ENCODE peak calls at places on chromosomes 3 and 15, in ten cellular contexts. R, P, I, F, W, V, L, N, Y and Z are unnamed samples.
A peak's percentile ranks its signal among the peaks of the same experiment; 100 is the strongest.

GRCh38 chr15:100849021-100849831 is 30.4 kb upstream of the ALDH1A3 start:
- DNase-seq in R (no peak), P (peak; percentile 7), I (peak; percentile 74), F (peak; percentile 79), W (no peak), V (peak; percentile 63), L (no peak), N (peak; percentile 74), Y (peak; percentile 41), Z (no peak)

GRCh38 chr3:25454411-25454927 is 26.4 kb downstream of the RARB start:
- DNase-seq in R (no peak), P (no peak), I (no peak), F (no peak), W (peak; percentile 57), V (no peak), L (no peak), N (no peak), Y (peak; percentile 82), Z (no peak)

GRCh38 chr15:31268108-31268501 is 58.5 kb upstream of the KLF13 start:
- DNase-seq in R (peak; percentile 16), P (no peak), I (peak; percentile 44), F (no peak), W (no peak), V (no peak), L (peak; percentile 84), N (no peak), Y (no peak), Z (no peak)

GRCh38 chr3:78809941-78810340 is 957.9 kb downstream of the ROBO1 start:
- DNase-seq in R (no peak), P (no peak), I (no peak), F (no peak), W (peak; percentile 67), V (peak; percentile 60), L (no peak), N (no peak), Y (no peak), Z (peak; percentile 62)

GRCh38 chr3:11603628-11604027 is 40.1 kb downstream of the VGLL4 start:
- DNase-seq in R (no peak), P (peak; percentile 97), I (peak; percentile 88), F (no peak), W (peak; percentile 86), V (peak; percentile 86), L (no peak), N (no peak), Y (peak; percentile 87), Z (peak; percentile 64)

GRCh38 chr3:39126532-39127071 is 19.1 kb downstream of the TTC21A start:
- DNase-seq in R (peak; percentile 68), P (peak; percentile 45), I (no peak), F (no peak), W (no peak), V (peak; percentile 75), L (peak; percentile 84), N (no peak), Y (peak; percentile 73), Z (no peak)

GRCh38 chr3:119746423-119746822 is 35.5 kb upstream of the NR1I2 start:
- DNase-seq in R (no peak), P (no peak), I (no peak), F (no peak), W (no peak), V (no peak), L (no peak), N (no peak), Y (no peak), Z (no peak)

GRCh38 chr3:179565496-179565895 is 2.8 kb downstream of the ACTL6A start:
- DNase-seq in R (no peak), P (no peak), I (no peak), F (no peak), W (no peak), V (no peak), L (no peak), N (no peak), Y (no peak), Z (no peak)

GRCh38 chr3:149473314-149473990 is 1.0 kb upstream of the TM4SF4 start:
- DNase-seq in R (no peak), P (peak; percentile 63), I (peak; percentile 78), F (peak; percentile 69), W (peak; percentile 70), V (peak; percentile 71), L (no peak), N (peak; percentile 74), Y (peak; percentile 81), Z (no peak)

GRCh38 chr3:66037986-66038369 is 740 bp downstream of the MAGI1 start:
- DNase-seq in R (no peak), P (no peak), I (peak; percentile 56), F (no peak), W (no peak), V (no peak), L (no peak), N (no peak), Y (no peak), Z (no peak)

GRCh38 chr3:71398157-71398836 is 185.2 kb downstream of the FOXP1 start:
- DNase-seq in R (no peak), P (no peak), I (no peak), F (no peak), W (no peak), V (no peak), L (no peak), N (no peak), Y (no peak), Z (no peak)

GRCh38 chr3:71395470-71395869 is 188.1 kb downstream of the FOXP1 start:
- DNase-seq in R (no peak), P (no peak), I (no peak), F (no peak), W (no peak), V (no peak), L (no peak), N (no peak), Y (no peak), Z (no peak)

GRCh38 chr3:71399478-71399877 is 184.1 kb downstream of the FOXP1 start:
- DNase-seq in R (no peak), P (no peak), I (no peak), F (no peak), W (no peak), V (no peak), L (no peak), N (no peak), Y (no peak), Z (no peak)

GRCh38 chr3:71395927-71396695 is 187.4 kb downstream of the FOXP1 start:
- DNase-seq in R (no peak), P (peak; percentile 65), I (no peak), F (no peak), W (peak; percentile 39), V (peak; percentile 83), L (no peak), N (no peak), Y (peak; percentile 87), Z (no peak)

DNA sequence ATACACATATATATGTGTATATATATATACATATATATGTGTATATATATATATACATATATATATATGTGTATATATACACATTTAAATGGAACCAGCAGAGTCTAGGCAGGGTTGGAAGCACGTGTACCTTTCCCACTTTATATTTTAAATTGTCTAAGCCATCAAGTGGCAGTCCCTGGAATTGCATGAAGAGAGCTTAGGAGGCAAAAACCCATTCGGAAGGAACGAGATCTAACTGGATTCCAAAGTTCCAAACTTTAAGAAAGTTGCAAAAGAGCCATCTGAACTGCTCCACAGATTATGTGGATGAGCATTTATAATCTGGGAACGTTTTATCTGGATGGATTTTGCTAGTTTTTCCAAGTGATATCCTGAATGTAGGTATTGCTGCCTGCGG is 186.5 kb downstream of the FOXP1 start:
- DNase-seq in R (no peak), P (no peak), I (no peak), F (no peak), W (no peak), V (peak; percentile 49), L (peak; percentile 18), N (peak; percentile 12), Y (peak; percentile 62), Z (no peak)
- TF ChIP-seq CTCF in R (peak; percentile 63), P (peak; percentile 68), I (peak; percentile 56), F (peak; percentile 44), W (peak; percentile 52), V (peak; percentile 63), L (peak; percentile 48), N (peak; percentile 35), Y (peak; percentile 66), Z (peak; percentile 61)

GRCh38 chr3:136351905-136352304 is 101.8 kb downstream of the PCCB start:
- DNase-seq in R (no peak), P (no peak), I (no peak), F (no peak), W (no peak), V (no peak), L (no peak), N (no peak), Y (peak; percentile 12), Z (no peak)
- TF ChIP-seq CTCF in R (peak; percentile 58), P (peak; percentile 7), I (no peak), F (peak; percentile 33), W (no peak), V (peak; percentile 21), L (no peak), N (no peak), Y (no peak), Z (no peak)

DNA sequence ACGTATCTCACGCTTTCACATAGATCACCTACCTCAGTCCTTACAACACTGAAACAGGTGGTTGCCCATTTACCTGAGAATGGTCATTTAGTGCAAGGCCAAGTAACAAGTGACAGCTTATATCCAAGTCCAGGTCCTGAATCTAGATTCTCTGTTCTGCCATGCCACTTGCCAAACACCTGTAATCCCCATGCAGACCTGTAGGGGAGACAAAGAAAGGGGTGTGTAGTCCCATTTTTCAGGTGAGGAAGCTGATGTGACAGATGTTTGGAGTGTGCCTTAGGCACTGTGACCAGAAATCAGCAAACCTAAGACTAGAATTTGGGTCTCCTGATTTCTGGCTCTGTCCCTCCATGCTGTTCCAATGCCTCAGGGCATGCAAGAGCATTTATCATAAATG is 12.7 kb downstream of the ZNF35 start:
- DNase-seq in R (no peak), P (no peak), I (no peak), F (no peak), W (no peak), V (no peak), L (no peak), N (no peak), Y (no peak), Z (no peak)
- TF ChIP-seq CTCF in R (peak; percentile 60), P (peak; percentile 49), I (no peak), F (no peak), W (peak; percentile 21), V (peak; percentile 29), L (no peak), N (no peak), Y (peak; percentile 50), Z (no peak)

GRCh38 chr15:59355730-59356129 is 16.9 kb downstream of the MYO1E start:
- DNase-seq in R (no peak), P (no peak), I (no peak), F (no peak), W (no peak), V (no peak), L (no peak), N (no peak), Y (no peak), Z (no peak)

GRCh38 chr15:59362339-59362738 is 10.3 kb downstream of the MYO1E start:
- DNase-seq in R (no peak), P (no peak), I (no peak), F (no peak), W (no peak), V (no peak), L (no peak), N (no peak), Y (no peak), Z (no peak)

GRCh38 chr15:59364238-59364637 is 8.4 kb downstream of the MYO1E start:
- DNase-seq in R (no peak), P (peak; percentile 61), I (no peak), F (no peak), W (no peak), V (peak; percentile 60), L (no peak), N (no peak), Y (peak; percentile 67), Z (no peak)

GRCh38 chr15:59360896-59361295 is 11.8 kb downstream of the MYO1E start:
- DNase-seq in R (no peak), P (peak; percentile 52), I (no peak), F (no peak), W (no peak), V (no peak), L (no peak), N (no peak), Y (no peak), Z (no peak)

GRCh38 chr15:59360305-59360704 is 12.4 kb downstream of the MYO1E start:
- DNase-seq in R (no peak), P (no peak), I (no peak), F (no peak), W (no peak), V (no peak), L (no peak), N (no peak), Y (peak; percentile 31), Z (no peak)
- TF ChIP-seq CTCF in R (peak; percentile 66), P (peak; percentile 63), I (peak; percentile 18), F (peak; percentile 14), W (peak; percentile 20), V (peak; percentile 28), L (no peak), N (no peak), Y (peak; percentile 51), Z (no peak)